ENCODE peak calls at places on chromosomes 12 and 14, in four cellular contexts. E, N, R and O are unnamed samples.

GRCh38 chr14:78074546-78074945 is 95.6 kb upstream of the NRXN3 start:
- DNase-seq in E (no peak), N (no peak), R (no peak), O (no peak)

GRCh38 chr14:96627386-96627785 is 125.2 kb downstream of the PAPOLA start:
- DNase-seq in E (no peak), N (peak; percentile 18), R (no peak), O (no peak)

GRCh38 chr12:15164997-15165659 is 56.1 kb downstream of the RERG start:
- DNase-seq in E (no peak), N (no peak), R (no peak), O (no peak)

GRCh38 chr12:69330475-69331473 is 17.4 kb upstream of the LYZ start:
- DNase-seq in E (peak; percentile 1), N (peak; percentile 84), R (no peak), O (peak; percentile 20)

GRCh38 chr14:51552768-51553426 is 98.8 kb upstream of the FRMD6 start:
- DNase-seq in E (no peak), N (no peak), R (no peak), O (no peak)

GRCh38 chr14:70642313-70643235 is 858 bp downstream of the TTC9 start:
- DNase-seq in E (no peak), N (no peak), R (no peak), O (peak; percentile 51)

GRCh38 chr12:110266980-110267620 is 13.9 kb upstream of the ATP2A2 start:
- DNase-seq in E (peak; percentile 74), N (no peak), R (no peak), O (no peak)

GRCh38 chr12:27191531-27191930 is 52.6 kb upstream of the STK38L start:
- DNase-seq in E (no peak), N (no peak), R (no peak), O (no peak)

GRCh38 chr12:123847876-123848275 is 85.8 kb downstream of the DNAH10 start:
- DNase-seq in E (no peak), N (no peak), R (no peak), O (no peak)

GRCh38 chr12:9273276-9273675 is 65.1 kb upstream of the PZP start:
- DNase-seq in E (peak; percentile 58), N (no peak), R (no peak), O (no peak)

GRCh38 chr12:28893365-28893764 is 255.7 kb upstream of the FAR2 start:
- DNase-seq in E (peak; percentile 34), N (no peak), R (no peak), O (no peak)

GRCh38 chr14:61452452-61452851 is 131.1 kb downstream of the PRKCH start:
- DNase-seq in E (no peak), N (no peak), R (no peak), O (no peak)

GRCh38 chr12:14771651-14772137 is 31.6 kb downstream of the WBP11 start:
- DNase-seq in E (no peak), N (peak; percentile 68), R (no peak), O (peak; percentile 50)

GRCh38 chr12:29961231-29961630 is 177.5 kb upstream of the TMTC1 start:
- DNase-seq in E (peak; percentile 5), N (no peak), R (no peak), O (no peak)

GRCh38 chr14:29039171-29039570 is 272.6 kb downstream of the FOXG1 start:
- DNase-seq in E (peak; percentile 50), N (no peak), R (no peak), O (no peak)

GRCh38 chr14:27148143-27148542 is 550.3 kb upstream of the NOVA1 start:
- DNase-seq in E (no peak), N (no peak), R (no peak), O (no peak)

GRCh38 chr14:23725980-23726746 is 90.0 kb downstream of the DHRS2 start:
- DNase-seq in E (no peak), N (no peak), R (no peak), O (no peak)

GRCh38 chr12:12008931-12009611 is 61.7 kb upstream of the BCL2L14 start:
- DNase-seq in E (peak; percentile 31), N (peak; percentile 93), R (peak; percentile 76), O (peak; percentile 48)

GRCh38 chr14:100651999-100652508 is 64.8 kb upstream of the BEGAIN start:
- DNase-seq in E (peak; percentile 66), N (no peak), R (no peak), O (no peak)

GRCh38 chr14:32980178-32980886 is 41.7 kb downstream of the NPAS3 start:
- DNase-seq in E (no peak), N (no peak), R (no peak), O (no peak)

GRCh38 chr14:53391631-53392030 is 238.5 kb upstream of the DDHD1 start:
- DNase-seq in E (peak; percentile 90), N (no peak), R (no peak), O (no peak)

GRCh38 chr14:91140672-91141071 is 26.8 kb downstream of the DGLUCY start:
- DNase-seq in E (no peak), N (peak; percentile 70), R (peak; percentile 15), O (peak; percentile 48)

GRCh38 chr14:54529811-54530210 is 20.1 kb downstream of the CGRRF1 start:
- DNase-seq in E (peak; percentile 68), N (no peak), R (no peak), O (no peak)

GRCh38 chr14:20801726-20802125 is 918 bp downstream of the RNASE1 start:
- DNase-seq in E (no peak), N (no peak), R (no peak), O (no peak)

GRCh38 chr12:7460375-7461259 is 16.7 kb upstream of the CD163L1 start:
- DNase-seq in E (peak; percentile 51), N (peak; percentile 76), R (peak; percentile 59), O (peak; percentile 77)

GRCh38 chr12:45974171-45974719 is 16.1 kb downstream of the SCAF11 start:
- DNase-seq in E (no peak), N (no peak), R (no peak), O (peak; percentile 50)

GRCh38 chr12:95836630-95837239 is 22.0 kb upstream of the SNRPF start:
- DNase-seq in E (peak; percentile 69), N (no peak), R (no peak), O (no peak)

GRCh38 chr14:58362798-58363412 is 32.8 kb upstream of the TOMM20L start:
- DNase-seq in E (peak; percentile 17), N (no peak), R (no peak), O (no peak)

GRCh38 chr14:39246618-39247017 is 12.9 kb downstream of the MIA2 start:
- DNase-seq in E (peak; percentile 24), N (no peak), R (no peak), O (no peak)

GRCh38 chr12:44000309-44000952 is 164.6 kb downstream of the TMEM117 start:
- DNase-seq in E (peak; percentile 31), N (peak; percentile 86), R (peak; percentile 30), O (peak; percentile 24)

GRCh38 chr12:125092872-125093680 is 27.8 kb downstream of the AACS start:
- DNase-seq in E (peak; percentile 66), N (peak; percentile 44), R (no peak), O (no peak)

GRCh38 chr14:81797246-81797645 is 263.6 kb upstream of the SEL1L start:
- DNase-seq in E (no peak), N (no peak), R (no peak), O (no peak)

GRCh38 chr12:20423557-20423956 is 55.2 kb downstream of the PDE3A start:
- DNase-seq in E (no peak), N (peak; percentile 46), R (no peak), O (no peak)

GRCh38 chr12:57765698-57766463 is 997 bp downstream of the CYP27B1 start:
- DNase-seq in E (no peak), N (peak; percentile 48), R (no peak), O (no peak)

GRCh38 chr14:68471964-68472508 is 320.8 kb downstream of the ZFP36L1 start:
- DNase-seq in E (no peak), N (no peak), R (no peak), O (no peak)
- H3K14ac ChIP-seq in E (no peak overlapping the region), N (peak overlapping the region; percentile 74), R (no peak overlapping the region), O (peak overlapping the region; percentile 53)

GRCh38 chr12:31323466-31324115 is 2.4 kb downstream of the SINHCAF start:
- DNase-seq in E (no peak), N (peak; percentile 50), R (peak; percentile 18), O (no peak)

GRCh38 chr12:31322651-31323248 is 3.2 kb downstream of the SINHCAF start:
- DNase-seq in E (peak; percentile 59), N (no peak), R (peak; percentile 21), O (peak; percentile 55)

GRCh38 chr12:31325524-31325875 is 450 bp downstream of the SINHCAF start:
- DNase-seq in E (no peak), N (no peak), R (no peak), O (no peak)

GRCh38 chr12:31324845-31325523 is 966 bp downstream of the SINHCAF start:
- DNase-seq in E (peak; percentile 49), N (no peak), R (peak; percentile 30), O (peak; percentile 15)

GRCh38 chr12:31324116-31324844 is 1.7 kb downstream of the SINHCAF start:
- DNase-seq in E (peak; percentile 73), N (peak; percentile 71), R (peak; percentile 50), O (peak; percentile 79)
- H3K14ac ChIP-seq in E (peak overlapping the region; percentile 65), N (peak overlapping the region; percentile 97), R (peak overlapping the region; percentile 95), O (peak overlapping the region; percentile 74)

GRCh38 chr12:122523846-122524718 is 2.7 kb downstream of the RSRC2 start:
- DNase-seq in E (peak; percentile 12), N (no peak), R (no peak), O (no peak)

GRCh38 chr12:122528992-122529391 is 1.9 kb downstream of the KNTC1 start:
- DNase-seq in E (no peak), N (no peak), R (no peak), O (no peak)

GRCh38 chr12:122527478-122527944 is 462 bp downstream of the KNTC1 start:
- DNase-seq in E (peak; percentile 21), N (peak; percentile 35), R (no peak), O (peak; percentile 43)

GRCh38 chr12:122528582-122528981 is 1.5 kb downstream of the KNTC1 start:
- DNase-seq in E (no peak), N (no peak), R (no peak), O (no peak)

DNA sequence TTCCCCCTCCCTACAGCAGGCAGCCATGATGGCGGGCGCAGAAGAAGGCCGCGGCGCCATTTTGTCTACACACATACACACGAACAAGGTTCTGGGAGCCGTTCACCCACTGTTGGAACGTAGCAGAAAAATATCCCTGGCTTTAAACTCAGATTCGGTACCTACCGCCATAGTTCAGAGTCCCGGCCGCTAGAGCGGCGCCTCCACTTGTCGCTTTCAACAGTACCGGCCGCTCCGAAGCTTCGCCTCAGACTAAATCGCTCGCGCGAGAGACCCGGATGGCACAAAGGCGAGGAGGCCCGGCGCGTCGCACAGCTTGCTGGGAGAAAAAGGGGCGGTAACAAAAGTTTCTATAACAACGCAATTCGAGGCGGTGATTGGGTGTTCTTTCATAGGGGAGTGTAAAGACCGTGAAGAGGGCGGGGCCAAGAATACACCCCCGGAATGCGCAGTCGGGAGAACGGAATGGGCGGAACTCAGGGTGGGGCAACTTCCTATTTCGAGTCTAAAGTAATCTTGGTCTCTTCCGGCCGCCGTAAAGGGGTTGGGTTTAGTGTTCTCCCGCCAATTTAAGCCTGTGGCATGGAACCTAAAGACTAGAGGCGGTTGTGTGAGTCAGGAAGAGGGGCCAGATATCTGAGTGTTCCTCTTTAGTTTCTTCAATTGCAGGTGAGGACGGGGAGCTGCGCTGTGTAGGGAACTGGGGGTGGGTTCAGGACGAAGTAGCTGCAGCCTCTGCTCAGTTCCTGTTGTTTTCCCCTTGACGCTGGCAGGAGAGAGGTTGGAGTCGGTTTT is at the start of the genes KNTC1 and RSRC2:
- DNase-seq in E (peak; percentile 100), N (peak; percentile 100), R (peak; percentile 100), O (peak; percentile 100)
- H3K14ac ChIP-seq in E (peak within 1 kb of the TSS; percentile 97), N (peak within 1 kb of the TSS; percentile 100), R (no peak within 1 kb of the TSS), O (peak within 1 kb of the TSS; percentile 99)

DNA sequence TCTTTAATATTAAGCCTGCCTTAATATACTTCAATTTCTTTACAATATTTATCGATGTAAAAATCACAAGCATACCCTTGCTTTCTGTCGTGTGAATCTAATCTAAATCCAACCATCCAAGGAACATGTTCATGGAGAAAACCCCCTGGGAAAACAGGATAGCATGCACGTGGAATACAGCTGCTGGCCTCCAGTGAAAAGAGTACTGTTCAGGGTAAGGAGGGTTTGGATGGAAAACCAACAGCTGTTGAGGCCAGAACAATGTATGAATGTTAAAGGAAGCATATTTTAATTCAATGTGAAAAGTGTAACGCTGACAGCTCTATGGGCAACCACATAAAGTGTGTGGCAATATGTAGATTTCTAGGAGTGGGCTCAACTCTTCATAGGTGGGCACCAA is 344.1 kb downstream of the TMEM132D start:
- DNase-seq in E (no peak), N (no peak), R (no peak), O (no peak)
- H3K14ac ChIP-seq in E (no peak overlapping the region), N (no peak overlapping the region), R (no peak overlapping the region), O (no peak overlapping the region)